ENCODE peak calls at places on chromosomes 13 and 19, in six cellular contexts. N is NCI-H1436 treated with DMSO at 0.1 percent for 48 hours; X is heart left ventricle; U is stimulated activated CD4-positive, alpha-beta T cell treated with anti-CD3 and anti-CD28 coated beads, Interleukin-15, amount 100 ng/mL, for 48 hours; S is EH; J is activated CD4-positive, CD25-positive, alpha-beta regulatory T cell. P is an unnamed sample.

GRCh38 chr13:112325142-112325808 is 50.9 kb upstream of the SPACA7 start:
- DNase-seq in X (no peak), N (no peak), U (no peak), S (no peak), J (no peak), P (no peak)

GRCh38 chr19:29665215-29665825 is at the start of gene PLEKHF1:
- DNase-seq in N (no peak), S (peak; percentile 79), J (peak; percentile 74), X (peak; percentile 94), U (peak; percentile 78), P (peak; percentile 70)

GRCh38 chr13:23433171-23434153 is at the start of gene SACS:
- DNase-seq in N (no peak), J (no peak), U (no peak), X (no peak), S (peak; percentile 77), P (peak; percentile 49)

GRCh38 chr13:112767506-112768471 is 78.0 kb downstream of the ATP11A start:
- DNase-seq in X (no peak), J (no peak), N (no peak), S (no peak), U (no peak), P (no peak)

GRCh38 chr19:10173527-10173926 is 21.2 kb downstream of the DNMT1 start:
- DNase-seq in J (no peak), S (peak; percentile 60), X (no peak), N (no peak), U (no peak), P (peak; percentile 12)

GRCh38 chr19:33203529-33203928 is 9.4 kb downstream of the LRP3 start:
- DNase-seq in U (no peak), X (peak; percentile 17), N (no peak), S (no peak), J (no peak), P (no peak)

GRCh38 chr19:46924874-46925547 is 64.2 kb downstream of the ARHGAP35 start:
- DNase-seq in N (no peak), J (no peak), X (peak; percentile 43), U (no peak), S (peak; percentile 66), P (no peak)

GRCh38 chr19:30363073-30363472 is 9.1 kb upstream of the ZNF536 start:
- DNase-seq in N (no peak), U (no peak), X (no peak), S (no peak), J (no peak), P (no peak)

GRCh38 chr13:99085139-99085845 is 107.4 kb upstream of the DOCK9 start:
- DNase-seq in S (no peak), J (no peak), X (no peak), N (no peak), U (no peak), P (peak; percentile 28)

GRCh38 chr19:38729653-38730469 is 14.4 kb downstream of the CAPN12 start:
- DNase-seq in J (peak; percentile 55), U (peak; percentile 76), S (peak; percentile 64), X (peak; percentile 78), N (no peak), P (peak; percentile 70)

GRCh38 chr13:51601601-51602348 is 17.5 kb downstream of the WDFY2 start:
- DNase-seq in S (no peak), U (no peak), J (no peak), X (no peak), N (no peak), P (no peak)

GRCh38 chr19:18793144-18794028 is 2.3 kb upstream of the COMP start:
- DNase-seq in N (no peak), S (no peak), J (no peak), X (no peak), U (no peak), P (no peak)

GRCh38 chr13:83881917-83882625 is at the start of gene SLITRK1:
- DNase-seq in N (peak; percentile 14), J (no peak), X (no peak), U (peak; percentile 4), S (peak; percentile 75), P (peak; percentile 69)

GRCh38 chr19:17677002-17677401 is 11.2 kb downstream of the UNC13A start:
- DNase-seq in N (no peak), U (no peak), J (no peak), X (no peak), S (no peak), P (no peak)

GRCh38 chr13:68927387-68928026 is 1180.1 kb upstream of the ATXN8OS start:
- DNase-seq in J (no peak), X (no peak), N (no peak), U (no peak), S (no peak), P (peak; percentile 39)

GRCh38 chr19:13762635-13763235 is 1.6 kb upstream of the MRI1 start:
- DNase-seq in N (no peak), J (no peak), X (no peak), S (no peak), U (no peak), P (no peak)

GRCh38 chr19:14022469-14022868 is 5.5 kb upstream of the RLN3 start:
- DNase-seq in S (peak; percentile 68), U (no peak), J (no peak), X (no peak), N (no peak), P (no peak)

GRCh38 chr13:90448466-90449037 is 898.9 kb upstream of the MIR17HG start:
- DNase-seq in J (no peak), U (no peak), S (peak; percentile 25), N (no peak), X (no peak), P (no peak)

GRCh38 chr19:945401-946252 is 19.8 kb downstream of the ARID3A start:
- DNase-seq in U (no peak), X (no peak), J (no peak), S (no peak), N (no peak), P (no peak)

P was measured in mesenchymal stem cell.